ENCODE peak calls at places on chromosomes 4 and X, in four cellular contexts. B, F, V and W are unnamed samples.

GRCh38 chr4:138255917-138256597 is 13.9 kb upstream of the SLC7A11 start:
- DNase-seq in B (no peak), F (no peak), V (no peak), W (no peak)

GRCh38 chr4:81454498-81454897 is 17.2 kb downstream of the RASGEF1B start:
- DNase-seq in B (peak; percentile 12), F (no peak), V (no peak), W (no peak)

GRCh38 chr4:41679991-41680390 is 68.5 kb downstream of the PHOX2B start:
- DNase-seq in B (no peak), F (no peak), V (no peak), W (no peak)

GRCh38 chr4:3765271-3766206 is 646 bp upstream of the ADRA2C start:
- DNase-seq in B (peak; percentile 77), F (peak; percentile 22), V (no peak), W (no peak)

GRCh38 chr4:53010320-53010719 is 148.2 kb downstream of the RASL11B start:
- DNase-seq in B (peak; percentile 37), F (peak; percentile 83), V (no peak), W (no peak)

GRCh38 chrX:57951666-57952319 is 41.5 kb upstream of the ZXDA start:
- DNase-seq in B (no peak), F (no peak), V (no peak), W (no peak)

GRCh38 chr4:142615324-142615665 is 230.8 kb downstream of the INPP4B start:
- DNase-seq in B (peak; percentile 81), F (no peak), V (no peak), W (no peak)

GRCh38 chr4:74376888-74377483 is 12.0 kb downstream of the EREG start:
- DNase-seq in B (peak; percentile 82), F (no peak), V (no peak), W (no peak)

GRCh38 chr4:33302298-33302697 is 2582.1 kb downstream of the PCDH7 start:
- DNase-seq in B (no peak), F (no peak), V (no peak), W (no peak)

GRCh38 chr4:153661215-153661822 is 22.8 kb upstream of the TLR2 start:
- DNase-seq in B (peak; percentile 17), F (no peak), V (no peak), W (no peak)

GRCh38 chr4:86453044-86453501 is 93.2 kb upstream of the MAPK10 start:
- DNase-seq in B (no peak), F (peak; percentile 55), V (no peak), W (no peak)

GRCh38 chrX:37684426-37684825 is 1.2 kb upstream of the XK start:
- DNase-seq in B (no peak), F (no peak), V (no peak), W (no peak)

GRCh38 chr4:79198886-79199591 is 126.8 kb downstream of the NAA11 start:
- DNase-seq in B (no peak), F (no peak), V (no peak), W (no peak)

GRCh38 chr4:134024251-134024650 is 177.3 kb downstream of the PABPC4L start:
- DNase-seq in B (peak; percentile 2), F (no peak), V (no peak), W (no peak)

GRCh38 chr4:113502476-113502875 is 259.1 kb downstream of the CAMK2D start:
- DNase-seq in B (peak; percentile 58), F (no peak), V (no peak), W (no peak)

GRCh38 chrX:151742311-151742710 is 7.8 kb downstream of the CNGA2 start:
- DNase-seq in B (no peak), F (no peak), V (no peak), W (no peak)

GRCh38 chr4:177579649-177580048 is 137.4 kb upstream of the AGA start:
- DNase-seq in B (no peak), F (no peak), V (no peak), W (no peak)

GRCh38 chr4:56804551-56804950 is 16.9 kb downstream of the SPINK2 start:
- DNase-seq in B (peak; percentile 30), F (no peak), V (no peak), W (no peak)

GRCh38 chr4:33966808-33967207 is 2277.5 kb downstream of the ARAP2 start:
- DNase-seq in B (no peak), F (no peak), V (no peak), W (no peak)

GRCh38 chrX:13125188-13125587 is 80.8 kb upstream of the FAM9C start:
- DNase-seq in B (no peak), F (no peak), V (no peak), W (no peak)

GRCh38 chr4:185878633-185879032 is 66.6 kb upstream of the SORBS2 start:
- DNase-seq in B (no peak), F (no peak), V (no peak), W (no peak)
- H3K27ac ChIP-seq in B (no peak overlapping the region), F (no peak overlapping the region), V (no peak overlapping the region), W (no peak overlapping the region)

GRCh38 chr4:89658701-89659024 is 178.3 kb downstream of the SNCA start:
- DNase-seq in B (no peak), F (no peak), V (no peak), W (no peak)
- H3K27ac ChIP-seq in B (no peak overlapping the region), F (no peak overlapping the region), V (no peak overlapping the region), W (no peak overlapping the region)

GRCh38 chrX:119190736-119191282 is 45.3 kb upstream of the PGRMC1 start:
- DNase-seq in B (peak; percentile 78), F (peak; percentile 14), V (no peak), W (no peak)
- H3K27ac ChIP-seq in B (no peak overlapping the region), F (no peak overlapping the region), V (no peak overlapping the region), W (no peak overlapping the region)

DNA sequence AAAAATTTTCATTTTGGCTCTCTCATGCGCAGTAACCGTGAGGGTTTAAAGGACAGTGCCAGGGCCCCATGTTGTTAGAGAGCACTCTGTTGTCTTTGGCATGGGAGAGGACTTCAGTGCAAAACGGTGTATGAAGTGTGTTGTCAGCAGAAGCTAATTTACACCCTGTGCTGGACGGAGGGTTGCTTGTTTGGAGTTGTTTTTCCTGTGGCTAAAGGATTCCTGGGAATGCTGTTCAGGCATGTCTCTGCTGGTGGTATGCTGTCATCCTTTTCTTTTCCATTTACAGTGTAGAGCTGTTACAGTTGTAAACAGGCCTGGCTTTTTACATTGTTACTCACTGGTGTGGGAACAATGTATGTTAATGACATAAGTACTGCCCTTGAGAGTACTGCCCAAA is 206.3 kb downstream of the CBR4 start:
- DNase-seq in B (peak; percentile 46), F (no peak), V (no peak), W (no peak)
- H3K27ac ChIP-seq in B (no peak overlapping the region), F (no peak overlapping the region), V (no peak overlapping the region), W (no peak overlapping the region)

DNA sequence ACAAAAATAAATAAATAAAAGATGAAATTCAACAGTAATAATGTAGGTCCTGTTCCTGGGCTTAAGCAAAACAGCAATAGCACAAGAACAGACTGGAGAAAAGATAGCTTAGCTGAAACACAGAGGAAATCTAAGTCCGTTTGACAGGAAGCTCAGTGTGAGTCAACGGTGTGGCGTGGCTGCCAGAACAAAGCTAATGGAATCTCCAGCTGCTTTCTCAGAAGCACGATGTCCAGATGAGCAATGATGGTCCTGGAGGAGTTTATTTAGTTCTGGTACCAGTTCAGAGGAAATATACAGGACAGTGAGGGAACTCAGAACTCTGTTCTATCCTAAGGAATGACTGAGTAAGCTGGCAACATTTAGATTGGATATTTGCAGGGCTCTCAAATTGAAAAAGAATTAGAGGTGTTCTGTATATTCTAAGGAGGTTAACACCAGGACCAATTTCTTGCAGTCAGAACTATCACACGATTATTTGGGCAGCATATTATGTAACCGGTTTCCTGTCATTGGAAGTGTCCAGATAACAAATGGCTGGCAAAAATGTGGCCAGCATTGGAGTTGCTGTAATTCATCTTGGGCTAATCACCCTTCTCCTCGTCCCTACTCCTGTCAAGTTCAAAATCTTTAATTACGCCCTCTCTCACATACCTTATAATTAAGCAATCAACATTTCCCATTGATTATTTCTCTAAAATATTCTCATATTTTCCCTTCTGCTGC is 12.7 kb downstream of the GAB3 start:
- DNase-seq in B (peak; percentile 83), F (peak; percentile 27), V (no peak), W (peak; percentile 80)
- H3K27ac ChIP-seq in B (peak overlapping the region; percentile 63), F (no peak overlapping the region), V (peak overlapping the region; percentile 89), W (peak overlapping the region; percentile 32)

GRCh38 chrX:25204182-25204581 is 188.4 kb upstream of the ARX start:
- DNase-seq in B (no peak), F (no peak), V (no peak), W (no peak)

GRCh38 chrX:25202827-25203226 is 187.1 kb upstream of the ARX start:
- DNase-seq in B (no peak), F (no peak), V (no peak), W (no peak)

GRCh38 chrX:25206761-25207160 is 191.0 kb upstream of the ARX start:
- DNase-seq in B (peak; percentile 47), F (no peak), V (no peak), W (no peak)

GRCh38 chrX:25207803-25208202 is 192.0 kb upstream of the ARX start:
- DNase-seq in B (no peak), F (no peak), V (no peak), W (no peak)
- H3K27ac ChIP-seq in B (no peak overlapping the region), F (no peak overlapping the region), V (no peak overlapping the region), W (no peak overlapping the region)

GRCh38 chr4:147409350-147409749 is 71.5 kb upstream of the EDNRA start:
- DNase-seq in B (no peak), F (peak; percentile 26), V (no peak), W (no peak)

GRCh38 chr4:147407261-147408045 is 73.4 kb upstream of the EDNRA start:
- DNase-seq in B (no peak), F (peak; percentile 34), V (no peak), W (no peak)

DNA sequence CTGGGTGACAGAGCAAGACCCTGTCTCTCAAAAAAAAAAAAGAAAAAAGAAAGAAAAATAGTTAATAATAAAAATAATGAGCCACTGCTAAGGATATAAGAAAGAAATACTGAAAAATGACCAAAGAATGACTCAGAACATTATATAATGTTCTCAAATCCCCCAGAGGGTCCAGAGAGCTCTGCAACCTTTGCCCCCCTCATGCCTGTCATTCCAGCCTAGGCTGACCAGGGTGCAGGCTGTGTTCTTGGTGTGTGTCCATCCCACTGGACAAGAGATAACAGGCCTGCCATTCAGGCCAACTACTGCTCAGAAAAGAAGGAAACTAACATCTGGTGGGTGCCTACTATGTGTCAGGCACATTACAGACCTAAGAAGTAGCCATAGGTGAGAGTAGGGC is 72.7 kb upstream of the EDNRA start:
- DNase-seq in B (no peak), F (peak; percentile 27), V (no peak), W (no peak)
- H3K27ac ChIP-seq in B (no peak overlapping the region), F (peak overlapping the region; percentile 48), V (no peak overlapping the region), W (no peak overlapping the region)